ENCODE peak calls at places on chromosome 19, in seven cellular contexts. E, L, X, P, A, B and Z are unnamed samples.

GRCh38 chr19:4877753-4878490 is 10.5 kb upstream of the PLIN3 start:
- DNase-seq in L (no peak), E (no peak), A (no peak), X (peak), P (no peak), B (no peak), Z (peak)

GRCh38 chr19:7734220-7735203 is 2.6 kb upstream of the CLEC4G start:
- DNase-seq in E (no peak), P (no peak), L (no peak), B (no peak), X (no peak), A (peak), Z (no peak)

GRCh38 chr19:39802958-39803357 is 24.3 kb downstream of the LEUTX start:
- DNase-seq in L (no peak), P (no peak), X (peak), E (no peak), A (no peak), B (no peak), Z (no peak)

GRCh38 chr19:54247106-54247930 is 4.7 kb upstream of the LILRA6 start:
- DNase-seq in A (no peak), P (no peak), X (no peak), B (no peak), L (no peak), E (no peak), Z (no peak)

GRCh38 chr19:40650749-40651305 is 39.6 kb downstream of the NUMBL start:
- DNase-seq in A (peak), X (no peak), P (no peak), L (no peak), B (no peak), E (no peak), Z (no peak)

GRCh38 chr19:15759962-15760565 is 22.3 kb downstream of the OR10H3 start:
- DNase-seq in B (no peak), P (peak), E (no peak), X (no peak), L (peak), A (no peak), Z (no peak)

GRCh38 chr19:43300876-43301765 is 31.8 kb upstream of the PSG9 start:
- DNase-seq in A (peak), X (no peak), E (no peak), P (no peak), B (no peak), L (peak), Z (no peak)

GRCh38 chr19:13100031-13100588 is 2.5 kb downstream of the LYL1 start:
- DNase-seq in A (peak), L (no peak), E (peak), X (no peak), P (no peak), B (no peak), Z (no peak)

GRCh38 chr19:41930926-41931592 is 2.8 kb upstream of the ERFL start:
- DNase-seq in P (peak), E (no peak), B (no peak), A (no peak), X (peak), L (no peak), Z (peak)

GRCh38 chr19:58394821-58395219 is 636 bp upstream of the RNF225 start:
- DNase-seq in P (no peak), B (no peak), A (no peak), E (no peak), L (peak), X (no peak), Z (no peak)

GRCh38 chr19:46784262-46785053 is 3.9 kb downstream of the SLC1A5 start:
- DNase-seq in P (peak), B (peak), A (peak), E (no peak), L (peak), X (peak), Z (no peak)

GRCh38 chr19:50428768-50429463 is 3.8 kb upstream of the MYBPC2 start:
- DNase-seq in B (no peak), P (no peak), X (no peak), A (no peak), L (no peak), E (no peak), Z (no peak)

GRCh38 chr19:18109731-18110671 is 12.4 kb downstream of the MAST3 start:
- DNase-seq in L (peak), X (peak), P (peak), A (no peak), B (peak), E (peak), Z (peak)

GRCh38 chr19:56567274-56568120 is at the start of gene ZNF470:
- DNase-seq in A (peak), E (peak), L (peak), X (peak), P (peak), B (peak), Z (peak)

GRCh38 chr19:33811736-33812387 is 15.2 kb downstream of the KCTD15 start:
- DNase-seq in B (no peak), P (no peak), X (no peak), E (no peak), L (no peak), A (no peak), Z (no peak)

GRCh38 chr19:2053601-2054389 is 2.8 kb upstream of the MKNK2 start:
- DNase-seq in A (peak), B (no peak), X (no peak), E (no peak), P (no peak), L (no peak), Z (no peak)

GRCh38 chr19:4102339-4103072 is 21.4 kb downstream of the MAP2K2 start:
- DNase-seq in A (no peak), L (no peak), X (no peak), P (no peak), B (no peak), E (no peak), Z (no peak)

GRCh38 chr19:2549701-2550191 is 73.8 kb downstream of the GADD45B start:
- DNase-seq in A (peak), B (no peak), E (no peak), L (peak), P (no peak), X (no peak), Z (no peak)

GRCh38 chr19:44846455-44847143 is 502 bp downstream of the NECTIN2 start:
- DNase-seq in A (peak), L (peak), E (no peak), P (peak), B (no peak), X (peak), Z (no peak)

GRCh38 chr19:48502720-48503018 is 9.0 kb downstream of the LMTK3 start:
- DNase-seq in L (no peak), B (no peak), P (no peak), A (no peak), E (no peak), X (no peak), Z (no peak)

GRCh38 chr19:18478545-18479311 is 40.8 kb upstream of the ISYNA1 start:
- DNase-seq in L (peak), P (no peak), E (peak), A (peak), X (no peak), B (peak), Z (no peak)

GRCh38 chr19:6210721-6211600 is 68.8 kb downstream of the MLLT1 start:
- DNase-seq in B (no peak), E (no peak), P (no peak), L (no peak), X (no peak), A (no peak), Z (no peak)

GRCh38 chr19:1177322-1178114 is 3.5 kb upstream of the SBNO2 start:
- DNase-seq in L (peak), P (no peak), X (no peak), B (no peak), A (peak), E (no peak), Z (no peak)

GRCh38 chr19:35869327-35870123 is 1.2 kb downstream of the APLP1 start:
- DNase-seq in A (peak), L (peak), E (peak), P (peak), B (peak), X (peak), Z (peak)

GRCh38 chr19:13207237-13208130 is 57.3 kb downstream of the IER2 start:
- DNase-seq in B (no peak), E (no peak), A (peak), P (no peak), X (peak), L (peak), Z (no peak)

GRCh38 chr19:43380771-43381386 is 27.4 kb downstream of the CD177 start:
- DNase-seq in L (no peak), B (no peak), X (no peak), A (no peak), P (no peak), E (no peak), Z (no peak)

GRCh38 chr19:33373701-33374405 is at the start of gene CEBPG:
- DNase-seq in X (peak), P (peak), B (no peak), E (peak), L (peak), A (peak), Z (no peak)

GRCh38 chr19:2627319-2627829 is 75.1 kb downstream of the GNG7 start:
- DNase-seq in A (peak), X (no peak), B (no peak), E (no peak), P (no peak), L (peak), Z (no peak)

GRCh38 chr19:42216653-42217521 is 590 bp downstream of the DEDD2 start:
- DNase-seq in E (no peak), P (peak), B (no peak), A (no peak), X (peak), L (peak), Z (no peak)

GRCh38 chr19:38951187-38951586 is 20.4 kb downstream of the MRPS12 start:
- DNase-seq in P (no peak), L (no peak), A (no peak), B (no peak), X (no peak), E (no peak), Z (no peak)